ENCODE peak calls at places on chromosome 4, in eight cellular contexts. One of them, this sample, is unnamed.

GRCh38 chr4:1523033-1523432 is 116.8 kb upstream of the NKX1-1 start:
- DNase-seq in HT-29: no peak
- DNase-seq in HT1080: no peak
- DNase-seq in SK-MEL-5: no peak
- DNase-seq in CD8-positive, alpha-beta memory T cell: no peak
- DNase-seq in GM23248: no peak
- DNase-seq in stimulated activated CD4-positive, alpha-beta T cell treated with anti-CD3 and anti-CD28 coated beads, Interleukin-4, amount 100 ng/mL, for 4 hours: no peak
- DNase-seq in A549: no peak
- DNase-seq in this sample: no peak

GRCh38 chr4:186746581-186746980 is 22.9 kb upstream of the FAT1 start:
- DNase-seq in HT-29: no peak
- DNase-seq in HT1080: no peak
- DNase-seq in SK-MEL-5: no peak
- DNase-seq in CD8-positive, alpha-beta memory T cell: no peak
- DNase-seq in GM23248: peak
- DNase-seq in stimulated activated CD4-positive, alpha-beta T cell treated with anti-CD3 and anti-CD28 coated beads, Interleukin-4, amount 100 ng/mL, for 4 hours: no peak
- DNase-seq in A549: no peak
- DNase-seq in this sample: no peak

GRCh38 chr4:114658179-114658578 is 59.6 kb downstream of the UGT8 start:
- DNase-seq in HT-29: no peak
- DNase-seq in HT1080: no peak
- DNase-seq in SK-MEL-5: peak
- DNase-seq in CD8-positive, alpha-beta memory T cell: no peak
- DNase-seq in GM23248: no peak
- DNase-seq in stimulated activated CD4-positive, alpha-beta T cell treated with anti-CD3 and anti-CD28 coated beads, Interleukin-4, amount 100 ng/mL, for 4 hours: no peak
- DNase-seq in A549: no peak
- DNase-seq in this sample: no peak

GRCh38 chr4:186902361-186902760 is 178.7 kb upstream of the FAT1 start:
- DNase-seq in HT-29: peak
- DNase-seq in HT1080: no peak
- DNase-seq in SK-MEL-5: no peak
- DNase-seq in CD8-positive, alpha-beta memory T cell: no peak
- DNase-seq in GM23248: no peak
- DNase-seq in stimulated activated CD4-positive, alpha-beta T cell treated with anti-CD3 and anti-CD28 coated beads, Interleukin-4, amount 100 ng/mL, for 4 hours: no peak
- DNase-seq in A549: peak
- DNase-seq in this sample: no peak

GRCh38 chr4:53854991-53855885 is 209.2 kb downstream of the CHIC2 start:
- DNase-seq in HT-29: no peak
- DNase-seq in HT1080: no peak
- DNase-seq in SK-MEL-5: peak
- DNase-seq in CD8-positive, alpha-beta memory T cell: no peak
- DNase-seq in GM23248: peak
- DNase-seq in stimulated activated CD4-positive, alpha-beta T cell treated with anti-CD3 and anti-CD28 coated beads, Interleukin-4, amount 100 ng/mL, for 4 hours: no peak
- DNase-seq in A549: no peak
- DNase-seq in this sample: no peak

GRCh38 chr4:176788248-176788647 is 4.5 kb downstream of the VEGFC start:
- DNase-seq in HT-29: no peak
- DNase-seq in HT1080: no peak
- DNase-seq in SK-MEL-5: no peak
- DNase-seq in CD8-positive, alpha-beta memory T cell: no peak
- DNase-seq in GM23248: no peak
- DNase-seq in stimulated activated CD4-positive, alpha-beta T cell treated with anti-CD3 and anti-CD28 coated beads, Interleukin-4, amount 100 ng/mL, for 4 hours: no peak
- DNase-seq in A549: no peak
- DNase-seq in this sample: no peak

GRCh38 chr4:15106417-15106816 is 104.1 kb downstream of the CPEB2 start:
- DNase-seq in HT-29: no peak
- DNase-seq in HT1080: peak
- DNase-seq in SK-MEL-5: peak
- DNase-seq in CD8-positive, alpha-beta memory T cell: no peak
- DNase-seq in GM23248: peak
- DNase-seq in stimulated activated CD4-positive, alpha-beta T cell treated with anti-CD3 and anti-CD28 coated beads, Interleukin-4, amount 100 ng/mL, for 4 hours: no peak
- DNase-seq in A549: no peak
- DNase-seq in this sample: no peak

GRCh38 chr4:127778102-127778501 is 4.0 kb upstream of the HSPA4L start:
- DNase-seq in HT-29: no peak
- DNase-seq in HT1080: no peak
- DNase-seq in SK-MEL-5: no peak
- DNase-seq in CD8-positive, alpha-beta memory T cell: no peak
- DNase-seq in GM23248: no peak
- DNase-seq in stimulated activated CD4-positive, alpha-beta T cell treated with anti-CD3 and anti-CD28 coated beads, Interleukin-4, amount 100 ng/mL, for 4 hours: no peak
- DNase-seq in A549: no peak
- DNase-seq in this sample: no peak

GRCh38 chr4:140296871-140297570 is 76.4 kb upstream of the SCOC start:
- DNase-seq in HT-29: peak
- DNase-seq in HT1080: peak
- DNase-seq in SK-MEL-5: no peak
- DNase-seq in CD8-positive, alpha-beta memory T cell: no peak
- DNase-seq in GM23248: peak
- DNase-seq in stimulated activated CD4-positive, alpha-beta T cell treated with anti-CD3 and anti-CD28 coated beads, Interleukin-4, amount 100 ng/mL, for 4 hours: no peak
- DNase-seq in A549: no peak
- DNase-seq in this sample: no peak

GRCh38 chr4:80307183-80307735 is 28.3 kb upstream of the CFAP299 start:
- DNase-seq in HT-29: peak
- DNase-seq in HT1080: peak
- DNase-seq in SK-MEL-5: no peak
- DNase-seq in CD8-positive, alpha-beta memory T cell: no peak
- DNase-seq in GM23248: peak
- DNase-seq in stimulated activated CD4-positive, alpha-beta T cell treated with anti-CD3 and anti-CD28 coated beads, Interleukin-4, amount 100 ng/mL, for 4 hours: no peak
- DNase-seq in A549: no peak
- DNase-seq in this sample: no peak

GRCh38 chr4:126230244-126230643 is 915.5 kb downstream of the FAT4 start:
- DNase-seq in HT-29: no peak
- DNase-seq in HT1080: no peak
- DNase-seq in SK-MEL-5: no peak
- DNase-seq in CD8-positive, alpha-beta memory T cell: no peak
- DNase-seq in GM23248: no peak
- DNase-seq in stimulated activated CD4-positive, alpha-beta T cell treated with anti-CD3 and anti-CD28 coated beads, Interleukin-4, amount 100 ng/mL, for 4 hours: no peak
- DNase-seq in A549: no peak
- DNase-seq in this sample: no peak

GRCh38 chr4:106978046-106978774 is 57.9 kb downstream of the DKK2 start:
- DNase-seq in HT-29: no peak
- DNase-seq in HT1080: peak
- DNase-seq in SK-MEL-5: no peak
- DNase-seq in CD8-positive, alpha-beta memory T cell: no peak
- DNase-seq in GM23248: no peak
- DNase-seq in stimulated activated CD4-positive, alpha-beta T cell treated with anti-CD3 and anti-CD28 coated beads, Interleukin-4, amount 100 ng/mL, for 4 hours: no peak
- DNase-seq in A549: no peak
- DNase-seq in this sample: no peak